ENCODE peak calls at places on chromosomes 3 and 15, in five cellular contexts. D is mammary epithelial cell; V is suprapubic skin; S is AG04450; X is CD4-positive, alpha-beta memory T cell. H is an unnamed sample.

GRCh38 chr15:56732135-56732880 is 1.0 kb downstream of the ZNF280D start:
- DNase-seq in D (peak; percentile 39), V (no peak), S (no peak), X (no peak), H (no peak)

GRCh38 chr3:73813978-73814292 is 189.2 kb upstream of the PDZRN3 start:
- DNase-seq in D (no peak), V (no peak), S (no peak), X (no peak), H (no peak)

GRCh38 chr15:91263632-91264477 is 163.8 kb downstream of the SV2B start:
- DNase-seq in D (peak; percentile 52), V (peak; percentile 76), S (no peak), X (no peak), H (peak; percentile 94)

GRCh38 chr3:355622-356021 is 159.1 kb downstream of the CHL1 start:
- DNase-seq in D (no peak), V (no peak), S (peak; percentile 76), X (no peak), H (no peak)

GRCh38 chr15:70380484-70380883 is 282.8 kb upstream of the TLE3 start:
- DNase-seq in D (no peak), V (no peak), S (no peak), X (no peak), H (peak; percentile 64)

GRCh38 chr3:20340324-20340928 is 154.4 kb upstream of the SGO1 start:
- DNase-seq in D (peak; percentile 56), V (peak; percentile 55), S (peak; percentile 30), X (peak; percentile 60), H (peak; percentile 94)

GRCh38 chr15:59838900-59839299 is 149.8 kb upstream of the BNIP2 start:
- DNase-seq in D (no peak), V (no peak), S (no peak), X (no peak), H (peak; percentile 55)

GRCh38 chr3:179027326-179027900 is 44.2 kb downstream of the ZMAT3 start:
- DNase-seq in D (peak; percentile 76), V (no peak), S (no peak), X (no peak), H (no peak)

GRCh38 chr3:37546876-37547275 is 314.8 kb upstream of the CTDSPL start:
- DNase-seq in D (peak; percentile 23), V (no peak), S (no peak), X (no peak), H (no peak)

GRCh38 chr3:128360705-128361271 is 105.9 kb downstream of the DNAJB8 start:
- DNase-seq in D (no peak), V (no peak), S (no peak), X (no peak), H (no peak)

GRCh38 chr3:113773381-113773780 is 26.5 kb downstream of the ATP6V1A start:
- DNase-seq in D (no peak), V (no peak), S (peak; percentile 74), X (no peak), H (no peak)

GRCh38 chr3:195066441-195066841 is 204.5 kb downstream of the XXYLT1 start:
- DNase-seq in D (no peak), V (peak; percentile 48), S (no peak), X (no peak), H (no peak)

GRCh38 chr15:27770769-27771554 is 328.2 kb downstream of the OCA2 start:
- DNase-seq in D (no peak), V (no peak), S (no peak), X (no peak), H (no peak)

GRCh38 chr15:87224409-87224808 is 1032.1 kb downstream of the NTRK3 start:
- DNase-seq in D (no peak), V (no peak), S (no peak), X (no peak), H (peak; percentile 4)

GRCh38 chr3:125166581-125166980 is 46.0 kb downstream of the SLC12A8 start:
- DNase-seq in D (no peak), V (no peak), S (no peak), X (no peak), H (no peak)

GRCh38 chr3:17515445-17516227 is 226.8 kb downstream of the TBC1D5 start:
- DNase-seq in D (no peak), V (no peak), S (no peak), X (no peak), H (no peak)

GRCh38 chr15:96361309-96362000 is 31.0 kb downstream of the NR2F2 start:
- DNase-seq in D (no peak), V (no peak), S (no peak), X (no peak), H (no peak)

GRCh38 chr15:66580643-66581042 is 14.8 kb upstream of the LCTL start:
- DNase-seq in D (no peak), V (no peak), S (no peak), X (no peak), H (no peak)

GRCh38 chr3:184774996-184775715 is 36.8 kb upstream of the VPS8 start:
- DNase-seq in D (no peak), V (no peak), S (no peak), X (no peak), H (no peak)

GRCh38 chr3:184772667-184773272 is 39.2 kb upstream of the VPS8 start:
- DNase-seq in D (no peak), V (no peak), S (no peak), X (no peak), H (no peak)

GRCh38 chr3:184771748-184772147 is 40.2 kb upstream of the VPS8 start:
- DNase-seq in D (no peak), V (no peak), S (no peak), X (no peak), H (no peak)

GRCh38 chr3:184771158-184771730 is 40.7 kb upstream of the VPS8 start:
- DNase-seq in D (no peak), V (no peak), S (no peak), X (no peak), H (no peak)

GRCh38 chr3:184773341-184774186 is 38.4 kb upstream of the VPS8 start:
- DNase-seq in D (no peak), V (no peak), S (no peak), X (no peak), H (no peak)
- H3K27me3 ChIP-seq in D (no peaks in the 10 kb centered on the region), V (peaks cover 3% of the 10 kb centered on the region), S (no peaks in the 10 kb centered on the region), X (no peaks in the 10 kb centered on the region), H (no peaks in the 10 kb centered on the region)

GRCh38 chr15:88609344-88609743 is 11.8 kb upstream of the AEN start:
- DNase-seq in D (no peak), V (no peak), S (no peak), X (no peak), H (no peak)
- H3K27me3 ChIP-seq in D (peaks cover 35% of the 10 kb centered on the region), V (peaks cover 78% of the 10 kb centered on the region), S (peaks cover 46% of the 10 kb centered on the region), X (peaks cover 48% of the 10 kb centered on the region), H (peaks cover 72% of the 10 kb centered on the region)

GRCh38 chr3:147410126-147410517 is 957 bp downstream of the ZIC1 start:
- DNase-seq in D (no peak), V (no peak), S (no peak), X (no peak), H (no peak)

GRCh38 chr3:147410518-147411234 is 1.5 kb downstream of the ZIC1 start:
- DNase-seq in D (no peak), V (no peak), S (no peak), X (no peak), H (peak; percentile 70)

GRCh38 chr3:147408180-147409105 is 722 bp upstream of the ZIC1 start:
- DNase-seq in D (no peak), V (no peak), S (no peak), X (no peak), H (peak; percentile 24)

GRCh38 chr3:147411235-147411607 is 2.1 kb downstream of the ZIC1 start:
- DNase-seq in D (no peak), V (no peak), S (no peak), X (no peak), H (peak; percentile 55)

DNA sequence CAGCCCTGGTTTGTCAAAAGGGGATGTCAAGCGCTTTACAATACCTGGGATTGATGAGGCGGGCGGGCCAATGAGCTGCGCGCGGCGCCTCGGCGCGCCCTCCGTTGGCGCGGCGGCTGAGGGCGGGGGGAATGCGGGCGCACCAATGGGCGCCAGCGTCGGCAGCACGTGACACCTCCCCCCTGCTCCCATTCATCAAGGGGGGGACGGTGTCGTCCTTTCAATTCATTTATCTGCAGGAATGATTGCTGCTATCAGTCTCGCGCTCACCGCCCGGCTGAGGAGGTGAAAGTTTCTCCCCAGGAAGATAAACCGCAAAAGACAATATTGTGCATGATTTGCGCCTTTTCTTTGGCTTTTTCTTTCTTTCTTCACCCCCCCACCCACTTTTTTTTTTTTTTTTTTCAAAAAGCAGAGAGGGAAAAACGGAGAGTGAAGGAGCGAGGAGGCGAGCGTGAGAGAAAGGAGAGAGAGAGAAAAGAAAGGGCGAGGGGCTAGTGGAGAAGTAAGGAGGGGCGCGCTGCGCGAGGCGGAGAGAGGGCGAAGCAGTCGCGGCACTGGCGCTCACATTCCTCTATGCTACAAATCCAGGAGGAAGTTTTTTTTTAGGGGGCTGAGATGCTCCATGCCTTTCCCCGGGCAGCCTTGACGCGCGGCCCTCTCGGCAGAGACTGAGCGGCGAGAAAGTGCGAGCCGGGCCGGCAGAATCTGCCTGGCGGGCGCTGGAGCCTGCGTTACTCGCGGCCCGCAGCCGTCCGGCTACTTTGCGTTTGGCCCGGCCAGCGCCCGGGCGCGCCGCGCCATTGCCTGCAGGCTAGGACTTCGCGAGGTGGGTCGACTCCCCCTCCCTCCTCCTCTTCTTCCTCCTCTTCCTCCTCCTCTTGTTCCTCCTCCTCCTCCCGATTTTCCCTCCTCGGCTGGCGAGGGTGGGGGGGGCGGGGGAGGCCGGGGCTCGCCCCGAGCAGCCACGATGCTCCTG is at the start of gene ZIC1:
- DNase-seq in D (no peak), V (no peak), S (no peak), X (no peak), H (no peak)
- H3K27me3 ChIP-seq in D (peaks cover 87% of the 10 kb centered on the region), V (peaks cover 100% of the 10 kb centered on the region), S (peaks cover 96% of the 10 kb centered on the region), X (peaks cover 40% of the 10 kb centered on the region), H (peaks cover 9% of the 10 kb centered on the region)

GRCh38 chr15:69082556-69082955 is 68.1 kb downstream of the NOX5 start:
- DNase-seq in D (peak; percentile 2), V (no peak), S (no peak), X (no peak), H (no peak)
- H3K27me3 ChIP-seq in D (no peaks in the 10 kb centered on the region), V (no peaks in the 10 kb centered on the region), S (peaks cover 10% of the 10 kb centered on the region), X (no peaks in the 10 kb centered on the region), H (no peaks in the 10 kb centered on the region)